ENCODE peak calls at places on chromosomes 12 and 14, in four cellular contexts. X, O, V and E are unnamed samples.

GRCh38 chr12:4137441-4137840 is 136.1 kb upstream of the CCND2 start:
- DNase-seq in O (no peak), X (no peak), V (no peak), E (no peak)

GRCh38 chr14:71658261-71658860 is 273.9 kb upstream of the RGS6 start:
- DNase-seq in V (no peak), X (no peak), O (no peak), E (no peak)

GRCh38 chr12:67434653-67435375 is 165.7 kb downstream of the CAND1 start:
- DNase-seq in X (no peak), O (no peak), V (peak; percentile 25), E (peak; percentile 46)

GRCh38 chr12:31645944-31646343 is 13.5 kb upstream of the ETFBKMT start:
- DNase-seq in X (no peak), V (no peak), O (no peak), E (no peak)

GRCh38 chr12:31204995-31205582 is 120.9 kb downstream of the SINHCAF start:
- DNase-seq in V (no peak), O (no peak), X (no peak), E (no peak)

GRCh38 chr14:91745329-91745728 is 13.4 kb upstream of the CATSPERB start:
- DNase-seq in V (no peak), X (no peak), O (no peak), E (no peak)

GRCh38 chr12:114248527-114248926 is 157.4 kb downstream of the TBX5 start:
- DNase-seq in X (no peak), O (no peak), V (no peak), E (no peak)

GRCh38 chr12:96774501-96775256 is 132.4 kb upstream of the NEDD1 start:
- DNase-seq in V (no peak), O (no peak), X (no peak), E (no peak)

GRCh38 chr12:1157046-1157445 is 166.0 kb downstream of the ERC1 start:
- DNase-seq in V (peak; percentile 50), O (no peak), X (no peak), E (no peak)

GRCh38 chr12:6315184-6315583 is 4.7 kb downstream of the PLEKHG6 start:
- DNase-seq in X (no peak), V (no peak), O (no peak), E (no peak)

GRCh38 chr14:21988413-21988812 is 314.8 kb upstream of the OR4E1 start:
- DNase-seq in O (no peak), X (no peak), V (no peak), E (no peak)

GRCh38 chr14:72311116-72311515 is 378.9 kb downstream of the RGS6 start:
- DNase-seq in O (no peak), V (no peak), X (no peak), E (no peak)

GRCh38 chr14:72726444-72726843 is 167.5 kb downstream of the DPF3 start:
- DNase-seq in X (no peak), O (no peak), V (no peak), E (no peak)

GRCh38 chr12:91273542-91273941 is 90.9 kb upstream of the DCN start:
- DNase-seq in X (no peak), V (no peak), O (no peak), E (no peak)

GRCh38 chr12:3218846-3219632 is 141.9 kb downstream of the TSPAN9 start:
- DNase-seq in X (no peak), O (no peak), V (no peak), E (peak; percentile 47)

GRCh38 chr12:96034631-96035282 is 630 bp downstream of the LTA4H start:
- DNase-seq in O (peak; percentile 52), X (no peak), V (no peak), E (peak; percentile 57)

GRCh38 chr14:73460691-73461127 is 2.4 kb upstream of the NUMB start:
- DNase-seq in V (peak; percentile 30), X (peak; percentile 64), O (no peak), E (no peak)

GRCh38 chr12:1130164-1130563 is 139.1 kb downstream of the ERC1 start:
- DNase-seq in X (no peak), V (no peak), O (no peak), E (no peak)

GRCh38 chr12:119714614-119715267 is 46.8 kb downstream of the PRKAB1 start:
- DNase-seq in X (no peak), O (no peak), V (no peak), E (no peak)

GRCh38 chr12:110282956-110283817 is 2.1 kb downstream of the ATP2A2 start:
- DNase-seq in V (no peak), O (no peak), X (no peak), E (no peak)

GRCh38 chr14:49970474-49971147 is 77.7 kb downstream of the ARF6 start:
- DNase-seq in O (no peak), X (peak; percentile 41), V (peak; percentile 64), E (no peak)

GRCh38 chr14:89146291-89146690 is 270.7 kb downstream of the FOXN3 start:
- DNase-seq in O (no peak), V (no peak), X (no peak), E (no peak)

GRCh38 chr12:111355181-111355925 is 13.5 kb downstream of the PHETA1 start:
- DNase-seq in X (no peak), O (no peak), V (no peak), E (no peak)

GRCh38 chr12:124240493-124240892 is 54.4 kb upstream of the RFLNA start:
- DNase-seq in X (no peak), V (no peak), O (no peak), E (no peak)

GRCh38 chr12:49227701-49228100 is 37.2 kb upstream of the TUBA1C start:
- DNase-seq in O (no peak), X (no peak), V (no peak), E (no peak)

GRCh38 chr14:63499701-63500250 is 43.4 kb downstream of the PPP2R5E start:
- DNase-seq in O (no peak), X (no peak), V (peak; percentile 24), E (no peak)

GRCh38 chr12:54126696-54127537 is 61.9 kb downstream of the SMUG1 start:
- DNase-seq in V (peak; percentile 62), O (peak; percentile 60), X (peak; percentile 29), E (peak; percentile 85)

GRCh38 chr14:78153069-78153351 is 17.2 kb upstream of the NRXN3 start:
- DNase-seq in V (no peak), O (no peak), X (no peak), E (no peak)

GRCh38 chr12:57127101-57127709 is 1.1 kb upstream of the LRP1 start:
- DNase-seq in V (peak; percentile 83), X (peak; percentile 72), O (peak; percentile 86), E (peak; percentile 88)

GRCh38 chr12:63922446-63922845 is 77.9 kb downstream of the SRGAP1 start:
- DNase-seq in V (no peak), O (no peak), X (no peak), E (no peak)

GRCh38 chr12:132521726-132522292 is 31.9 kb downstream of the FBRSL1 start:
- DNase-seq in X (no peak), O (no peak), V (no peak), E (no peak)

GRCh38 chr14:77250927-77251326 is 20.1 kb downstream of the NGB start:
- DNase-seq in X (no peak), V (no peak), O (no peak), E (no peak)

GRCh38 chr12:52377266-52377665 is 8.2 kb downstream of the KRT84 start:
- DNase-seq in O (no peak), V (no peak), X (no peak), E (no peak)

GRCh38 chr12:72523754-72524153 is 251.6 kb downstream of the TRHDE start:
- DNase-seq in X (no peak), O (no peak), V (no peak), E (no peak)

GRCh38 chr12:52190860-52191729 is 719 bp downstream of the KRT80 start:
- DNase-seq in X (no peak), V (no peak), O (no peak), E (no peak)

GRCh38 chr12:1760566-1761382 is 59.6 kb upstream of the LRTM2 start:
- DNase-seq in O (no peak), V (peak; percentile 40), X (no peak), E (no peak)

GRCh38 chr12:6092784-6093722 is 31.4 kb downstream of the VWF start:
- DNase-seq in V (peak; percentile 90), O (peak; percentile 81), X (no peak), E (no peak)

GRCh38 chr12:76307083-76307482 is 41.1 kb downstream of the BBS10 start:
- DNase-seq in X (no peak), O (no peak), V (no peak), E (no peak)

GRCh38 chr14:32588448-32589320 is 259.6 kb downstream of the AKAP6 start:
- DNase-seq in O (no peak), X (no peak), V (no peak), E (no peak)
- H3K9me3 ChIP-seq in O (peaks cover 9% of the 10 kb centered on the region), X (peaks cover 13% of the 10 kb centered on the region), V (peaks cover 5% of the 10 kb centered on the region), E (no peaks in the 10 kb centered on the region)

GRCh38 chr12:127078577-127079350 is 1188.2 kb upstream of the TMEM132C start:
- DNase-seq in X (no peak), O (no peak), V (no peak), E (no peak)

GRCh38 chr12:127079636-127080035 is 1187.3 kb upstream of the TMEM132C start:
- DNase-seq in O (no peak), X (no peak), V (no peak), E (no peak)

GRCh38 chr12:127077262-127078045 is 1189.5 kb upstream of the TMEM132C start:
- DNase-seq in X (no peak), V (no peak), O (no peak), E (no peak)

GRCh38 chr12:127081058-127081457 is 1185.9 kb upstream of the TMEM132C start:
- DNase-seq in O (no peak), V (no peak), X (no peak), E (no peak)

GRCh38 chr12:127083028-127083949 is 1183.7 kb upstream of the TMEM132C start:
- DNase-seq in V (peak; percentile 27), O (no peak), X (peak; percentile 14), E (no peak)
- H3K4me3 ChIP-seq in V (no peak overlapping the region), O (peak overlapping the region; percentile 41), X (peak overlapping the region; percentile 28), E (peak overlapping the region; percentile 58)

GRCh38 chr12:130183585-130184370 is 21.5 kb downstream of the FZD10 start:
- DNase-seq in O (no peak), X (no peak), V (no peak), E (no peak)
- H3K9me3 ChIP-seq in O (no peaks in the 10 kb centered on the region), X (peaks cover 17% of the 10 kb centered on the region), V (no peaks in the 10 kb centered on the region), E (peaks cover 2% of the 10 kb centered on the region)

GRCh38 chr12:8544295-8544694 is 3.6 kb upstream of the CLEC4E start:
- DNase-seq in X (peak; percentile 60), O (peak; percentile 63), V (peak; percentile 49), E (peak; percentile 73)
- H3K4me3 ChIP-seq in X (no peak overlapping the region), O (no peak overlapping the region), V (no peak overlapping the region), E (peak overlapping the region; percentile 27)

GRCh38 chr12:46371718-46372130 is 849 bp downstream of the SLC38A2 start:
- DNase-seq in O (peak; percentile 90), X (peak; percentile 59), V (peak; percentile 76), E (peak; percentile 89)
- H3K9me3 ChIP-seq in O (no peaks in the 10 kb centered on the region), X (no peaks in the 10 kb centered on the region), V (no peaks in the 10 kb centered on the region), E (no peaks in the 10 kb centered on the region)

DNA sequence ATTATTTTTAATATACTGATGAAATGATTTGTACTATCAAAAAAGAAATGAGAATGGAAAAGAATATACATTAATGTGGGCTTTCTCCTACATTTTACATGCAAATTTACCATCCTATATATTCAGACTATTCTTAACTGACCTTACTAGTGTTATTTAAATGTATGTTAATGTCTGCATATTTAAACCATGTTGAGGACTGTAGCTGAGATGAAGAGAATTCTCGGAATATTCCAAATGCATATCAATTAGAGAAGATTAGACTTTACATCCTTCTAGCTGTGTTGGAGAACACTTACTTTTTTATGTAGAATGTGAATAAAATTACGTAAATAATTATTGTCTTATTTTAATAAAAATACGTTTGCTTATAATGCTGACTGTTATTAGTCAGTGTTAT is 990.1 kb upstream of the LRFN5 start:
- DNase-seq in X (no peak), V (no peak), O (no peak), E (no peak)
- H3K4me3 ChIP-seq in X (no peak overlapping the region), V (no peak overlapping the region), O (no peak overlapping the region), E (no peak overlapping the region)